ENCODE peak calls at places on chromosomes 13 and 19, in eight cellular contexts. R is tibial nerve; W is AG09309; O is NCI-H1417; M is stimulated activated CD4-positive, alpha-beta T cell treated with anti-CD3 and anti-CD28 coated beads, Interleukin-1b, Interleukin-23, amount 100 ng/mL, for 1 hour; B is astrocyte of the spinal cord; D is breast epithelium; P is T1000. K is an unnamed sample.

GRCh38 chr13:20775961-20776360 is 2.2 kb upstream of the EEF1AKMT1 start:
- DNase-seq in R (no peak), W (no peak), O (no peak), M (no peak), B (no peak), D (no peak), P (no peak), K (no peak)

GRCh38 chr13:35761440-35762252 is 285.2 kb upstream of the MAB21L1 start:
- DNase-seq in R (no peak), W (no peak), O (no peak), M (no peak), B (no peak), D (no peak), P (no peak), K (no peak)

GRCh38 chr13:109704771-109705628 is 81.4 kb downstream of the IRS2 start:
- DNase-seq in R (peak; percentile 53), W (no peak), O (peak; percentile 86), M (no peak), B (no peak), D (no peak), P (no peak), K (peak; percentile 82)

GRCh38 chr19:33159893-33160292 is 28.0 kb downstream of the WDR88 start:
- DNase-seq in R (no peak), W (no peak), O (no peak), M (no peak), B (no peak), D (no peak), P (no peak), K (no peak)

GRCh38 chr13:98690348-98691041 is 62.0 kb downstream of the SLC15A1 start:
- DNase-seq in R (no peak), W (no peak), O (no peak), M (no peak), B (no peak), D (no peak), P (no peak), K (no peak)

GRCh38 chr13:107650081-107650701 is 565.1 kb downstream of the LIG4 start:
- DNase-seq in R (peak; percentile 33), W (no peak), O (no peak), M (no peak), B (peak; percentile 67), D (no peak), P (no peak), K (peak; percentile 60)

GRCh38 chr19:10421981-10422461 is 1.7 kb downstream of the PDE4A start:
- DNase-seq in R (no peak), W (no peak), O (no peak), M (no peak), B (no peak), D (no peak), P (no peak), K (peak; percentile 27)

GRCh38 chr13:88103824-88104223 is 432.7 kb downstream of the SLITRK5 start:
- DNase-seq in R (no peak), W (no peak), O (no peak), M (no peak), B (no peak), D (no peak), P (no peak), K (no peak)

GRCh38 chr13:82747331-82747730 is 1134.9 kb downstream of the SLITRK1 start:
- DNase-seq in R (no peak), W (no peak), O (peak; percentile 21), M (no peak), B (no peak), D (no peak), P (no peak), K (no peak)

GRCh38 chr19:5345895-5346386 is 5.3 kb upstream of the PTPRS start:
- DNase-seq in R (no peak), W (no peak), O (no peak), M (no peak), B (peak; percentile 77), D (no peak), P (peak; percentile 6), K (no peak)

GRCh38 chr13:66994097-66994496 is 236.0 kb downstream of the PCDH9 start:
- DNase-seq in R (peak; percentile 45), W (no peak), O (no peak), M (no peak), B (peak; percentile 86), D (peak; percentile 64), P (no peak), K (peak; percentile 76)

GRCh38 chr19:31054430-31054829 is 294.8 kb downstream of the TSHZ3 start:
- DNase-seq in R (no peak), W (peak; percentile 21), O (no peak), M (no peak), B (peak; percentile 74), D (no peak), P (no peak), K (peak; percentile 8)

GRCh38 chr19:7397687-7398086 is 49.0 kb downstream of the ARHGEF18 start:
- DNase-seq in R (no peak), W (peak; percentile 56), O (no peak), M (no peak), B (peak; percentile 85), D (no peak), P (peak; percentile 28), K (no peak)

GRCh38 chr13:60654405-60654804 is 257.4 kb downstream of the TDRD3 start:
- DNase-seq in R (peak; percentile 44), W (no peak), O (peak; percentile 38), M (no peak), B (peak; percentile 43), D (no peak), P (no peak), K (peak; percentile 51)

GRCh38 chr19:35856546-35857149 is at the start of gene KIRREL2:
- DNase-seq in R (no peak), W (no peak), O (peak; percentile 48), M (no peak), B (no peak), D (no peak), P (no peak), K (peak; percentile 63)